ENCODE peak calls at places on chromosomes 13 and 19, in four cellular contexts. T is psoas muscle; C is CD8-positive, alpha-beta T cell; A is GM23338. X is an unnamed sample.

GRCh38 chr13:52010890-52011689 is at the start of gene ATP7B:
- DNase-seq in T (peak), C (peak), A (peak), X (no peak)

GRCh38 chr19:40799558-40800338 is 757 bp downstream of the EGLN2 start:
- DNase-seq in T (peak), C (no peak), A (peak), X (no peak)

GRCh38 chr13:27808866-27809546 is 16.7 kb downstream of the GSX1 start:
- DNase-seq in T (no peak), C (no peak), A (no peak), X (no peak)

GRCh38 chr13:28325022-28325421 is 169.9 kb downstream of the FLT1 start:
- DNase-seq in T (no peak), C (no peak), A (no peak), X (no peak)

GRCh38 chr19:13297023-13297422 is 146.8 kb downstream of the IER2 start:
- DNase-seq in T (no peak), C (no peak), A (no peak), X (no peak)

GRCh38 chr13:64052526-64052925 is 2636.9 kb upstream of the PCDH20 start:
- DNase-seq in T (no peak), C (no peak), A (no peak), X (no peak)

GRCh38 chr19:53131732-53132131 is 978 bp downstream of the ZNF415 start:
- DNase-seq in T (no peak), C (no peak), A (peak), X (no peak)

GRCh38 chr19:17086129-17086528 is 10.6 kb downstream of the MYO9B start:
- DNase-seq in T (no peak), C (no peak), A (no peak), X (peak)

GRCh38 chr19:31066385-31066784 is 282.9 kb downstream of the TSHZ3 start:
- DNase-seq in T (no peak), C (no peak), A (no peak), X (no peak)

GRCh38 chr19:34474233-34474989 is 7.1 kb upstream of the WTIP start:
- DNase-seq in T (no peak), C (no peak), A (no peak), X (no peak)

DNA sequence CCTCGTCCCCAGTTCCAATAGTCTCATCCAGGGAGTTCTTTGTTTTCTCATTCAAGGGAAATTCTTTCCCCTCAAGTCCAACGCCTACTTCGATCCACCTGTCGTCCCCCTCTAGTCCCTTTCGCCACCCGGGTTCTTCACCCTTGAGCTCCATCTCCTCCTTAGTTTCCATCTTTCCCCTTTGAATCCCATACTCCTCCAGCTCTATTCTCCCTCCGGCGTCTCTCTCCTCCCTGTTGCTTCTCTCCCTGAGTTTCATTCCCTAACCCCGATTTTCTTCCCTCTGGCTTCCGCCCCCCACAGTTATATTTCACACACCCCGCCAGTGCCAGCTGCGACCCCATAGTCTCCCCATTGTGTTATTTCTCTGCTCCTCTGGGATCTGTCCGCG is 628 bp upstream of the SLC17A7 start:
- DNase-seq in T (no peak), C (no peak), A (no peak), X (no peak)
- H3K4me3 ChIP-seq in T (peak), C (no peak), A (peak), X (peak)

DNA sequence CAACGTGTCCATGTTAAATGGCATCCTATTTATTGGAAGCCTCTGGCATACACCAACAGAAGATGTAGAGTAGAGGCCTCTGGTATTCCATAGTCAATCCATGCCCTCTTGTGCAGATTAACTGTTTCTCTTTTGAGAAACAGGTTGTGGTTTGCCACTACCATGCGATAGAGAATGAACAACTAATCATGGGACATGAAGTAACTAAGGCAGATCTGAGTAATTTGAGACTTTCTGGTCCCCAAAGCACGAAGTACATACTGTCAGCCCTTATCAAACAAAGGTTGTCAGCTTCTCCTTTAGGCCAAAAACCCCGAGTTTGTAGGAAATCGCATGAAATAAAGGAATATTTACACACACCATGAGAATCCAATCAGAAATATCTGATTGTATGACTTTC is 3.6 kb downstream of the ZNF121 start:
- DNase-seq in T (no peak), C (no peak), A (no peak), X (no peak)
- H3K4me3 ChIP-seq in T (no peak), C (no peak), A (peak), X (no peak)

GRCh38 chr19:6930190-6930589 is 42.8 kb downstream of the ADGRE1 start:
- DNase-seq in T (no peak), C (no peak), A (no peak), X (no peak)

DNA sequence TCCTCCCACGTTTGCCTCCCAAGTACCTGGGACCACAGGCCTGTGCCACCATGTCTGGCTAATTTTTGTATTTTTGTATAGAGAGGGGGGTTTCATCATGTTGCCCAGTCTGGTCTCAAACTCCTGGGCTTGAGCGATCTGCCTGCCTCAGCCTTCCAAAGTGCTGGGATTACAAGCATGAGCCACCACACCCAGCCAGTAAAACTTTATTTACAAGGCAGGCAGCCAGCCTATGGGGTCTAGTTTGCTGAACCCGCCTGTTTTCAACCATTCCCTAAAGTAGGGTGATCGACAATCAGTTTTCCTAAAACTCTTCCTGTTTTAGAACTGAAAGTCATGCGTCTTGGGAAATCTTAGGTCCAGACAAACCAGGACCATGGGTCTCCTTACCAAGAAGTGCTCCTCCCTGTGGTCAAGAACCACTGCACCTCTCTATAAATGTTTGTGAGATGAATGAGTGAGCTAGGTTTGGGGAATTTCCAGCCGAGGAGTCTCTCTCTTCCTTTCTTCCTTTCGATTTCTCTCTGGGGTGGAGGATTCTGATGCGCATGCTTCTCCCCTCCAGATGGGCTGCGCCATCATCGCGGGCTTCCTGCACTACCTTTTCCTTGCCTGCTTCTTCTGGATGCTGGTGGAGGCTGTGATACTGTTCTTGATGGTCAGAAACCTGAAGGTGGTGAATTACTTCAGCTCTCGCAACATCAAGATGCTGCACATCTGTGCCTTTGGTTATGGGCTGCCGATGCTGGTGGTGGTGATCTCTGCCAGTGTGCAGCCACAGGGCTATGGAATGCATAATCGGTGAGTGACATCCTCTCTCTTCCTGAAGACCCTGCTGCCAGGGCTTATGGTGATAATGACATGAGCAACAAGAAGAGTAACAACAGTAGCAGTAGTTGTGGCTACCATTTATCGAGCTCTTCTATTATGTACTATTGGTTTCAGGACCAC is 38.7 kb downstream of the ADGRE1 start:
- DNase-seq in T (no peak), C (no peak), A (peak), X (no peak)
- H3K4me3 ChIP-seq in T (no peak), C (no peak), A (no peak), X (no peak)

GRCh38 chr19:18701250-18701608 is 17.7 kb downstream of the CRTC1 start:
- DNase-seq in T (no peak), C (no peak), A (no peak), X (no peak)
- H3K4me3 ChIP-seq in T (peak), C (peak), A (peak), X (peak)

GRCh38 chr19:1154731-1155351 is 19.2 kb downstream of the SBNO2 start:
- DNase-seq in T (peak), C (no peak), A (no peak), X (no peak)
- H3K4me3 ChIP-seq in T (peak), C (no peak), A (no peak), X (peak)

GRCh38 chr19:5988520-5989387 is 10.8 kb upstream of the RANBP3 start:
- DNase-seq in T (no peak), C (no peak), A (no peak), X (no peak)

GRCh38 chr19:5990289-5990797 is 12.4 kb upstream of the RANBP3 start:
- DNase-seq in T (no peak), C (no peak), A (peak), X (no peak)

GRCh38 chr19:5989388-5990074 is 11.6 kb upstream of the RANBP3 start:
- DNase-seq in T (no peak), C (no peak), A (no peak), X (no peak)

GRCh38 chr19:5985098-5985783 is 7.3 kb upstream of the RANBP3 start:
- DNase-seq in T (no peak), C (no peak), A (no peak), X (no peak)

DNA sequence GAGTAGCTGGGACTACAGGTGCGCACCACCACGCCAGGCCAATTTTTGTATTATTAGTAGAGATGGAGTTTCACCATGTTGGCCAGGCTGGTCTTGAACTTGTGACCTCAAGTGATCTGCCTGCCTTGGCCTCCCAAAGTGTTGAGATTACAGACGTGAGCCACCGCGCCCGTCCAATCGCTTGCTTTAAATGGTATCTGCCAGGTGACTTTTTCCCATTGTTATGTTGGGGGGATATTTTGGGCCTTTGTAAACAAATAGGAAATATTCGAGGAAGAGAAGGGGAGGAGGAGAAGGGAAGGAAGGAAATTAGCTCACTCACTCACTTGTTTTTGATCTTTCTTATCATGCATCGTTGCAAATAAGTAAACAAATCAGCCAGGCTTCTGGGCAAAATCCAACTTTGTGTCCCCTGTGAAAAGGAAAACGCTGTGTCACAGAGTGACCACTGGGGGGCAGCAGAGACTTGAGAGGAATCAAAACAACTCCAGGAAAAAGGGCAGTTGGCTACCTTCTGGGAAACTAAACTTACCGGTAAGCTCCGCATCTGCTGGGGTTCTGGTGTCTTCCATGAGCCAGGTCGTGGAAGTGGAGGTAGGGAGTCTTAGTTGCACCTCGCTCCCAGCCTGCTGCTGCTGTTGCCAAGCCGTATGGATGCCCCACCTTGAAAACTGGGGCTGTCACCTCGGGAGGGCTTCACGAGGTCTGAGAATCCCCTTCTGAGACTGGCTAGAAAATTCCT is 9.3 kb upstream of the RANBP3 start:
- DNase-seq in T (peak), C (peak), A (peak), X (peak)
- H3K4me3 ChIP-seq in T (peak), C (peak), A (no peak), X (peak)

GRCh38 chr13:106522898-106523525 is 12.4 kb downstream of the EFNB2 start:
- DNase-seq in T (no peak), C (no peak), A (no peak), X (no peak)
- H3K4me3 ChIP-seq in T (no peak), C (no peak), A (no peak), X (no peak)

X was measured in dorsolateral prefrontal cortex.